ENCODE peak calls at places on chromosomes 4 and X, in four cellular contexts. One of them, this sample, is unnamed.

GRCh38 chr4:9940041-9940440 is 81.3 kb downstream of the SLC2A9 start:
- DNase-seq in uterus: no peak
- DNase-seq in upper lobe of right lung: no peak
- DNase-seq in A673: no peak
- DNase-seq in this sample: no peak

GRCh38 chr4:8549352-8549931 is 30.8 kb upstream of the GPR78 start:
- DNase-seq in uterus: no peak
- DNase-seq in A673: no peak
- DNase-seq in upper lobe of right lung: peak; percentile 52
- DNase-seq in this sample: no peak

GRCh38 chr4:142045996-142046395 is 409.6 kb downstream of the IL15 start:
- DNase-seq in upper lobe of right lung: no peak
- DNase-seq in A673: no peak
- DNase-seq in uterus: no peak
- DNase-seq in this sample: no peak

GRCh38 chrX:55008571-55009358 is 8.6 kb downstream of the APEX2 start:
- DNase-seq in upper lobe of right lung: no peak
- DNase-seq in A673: peak; percentile 4
- DNase-seq in uterus: no peak
- DNase-seq in this sample: no peak

GRCh38 chr4:25378130-25378743 is 1.2 kb downstream of the ANAPC4 start:
- DNase-seq in upper lobe of right lung: no peak
- DNase-seq in uterus: no peak
- DNase-seq in A673: peak; percentile 4
- DNase-seq in this sample: no peak

GRCh38 chrX:27548624-27549023 is 41.5 kb upstream of the DCAF8L2 start:
- DNase-seq in A673: no peak
- DNase-seq in upper lobe of right lung: no peak
- DNase-seq in uterus: no peak
- DNase-seq in this sample: no peak

GRCh38 chr4:185865901-185866328 is 53.9 kb upstream of the SORBS2 start:
- DNase-seq in upper lobe of right lung: no peak
- DNase-seq in A673: no peak
- DNase-seq in uterus: no peak
- DNase-seq in this sample: no peak

GRCh38 chrX:55796496-55796895 is 78.9 kb downstream of the RRAGB start:
- DNase-seq in uterus: no peak
- DNase-seq in A673: no peak
- DNase-seq in upper lobe of right lung: no peak
- DNase-seq in this sample: no peak

GRCh38 chr4:145769450-145770037 is 89.6 kb downstream of the C4orf51 start:
- DNase-seq in uterus: no peak
- DNase-seq in upper lobe of right lung: no peak
- DNase-seq in A673: no peak
- DNase-seq in this sample: no peak

GRCh38 chrX:139932077-139932900 is 564 bp downstream of the ATP11C start:
- DNase-seq in A673: peak; percentile 37
- DNase-seq in upper lobe of right lung: peak; percentile 77
- DNase-seq in uterus: peak; percentile 44
- DNase-seq in this sample: peak; percentile 62

GRCh38 chr4:165631912-165632311 is 241.1 kb upstream of the TLL1 start:
- DNase-seq in A673: no peak
- DNase-seq in uterus: no peak
- DNase-seq in upper lobe of right lung: no peak
- DNase-seq in this sample: no peak

GRCh38 chrX:143615851-143616250 is 20.1 kb downstream of the SLITRK4 start:
- DNase-seq in uterus: no peak
- DNase-seq in A673: no peak
- DNase-seq in upper lobe of right lung: no peak
- DNase-seq in this sample: no peak

GRCh38 chrX:135185795-135186443 is 14.7 kb upstream of the CT55 start:
- DNase-seq in uterus: no peak
- DNase-seq in A673: peak; percentile 80
- DNase-seq in upper lobe of right lung: no peak
- DNase-seq in this sample: no peak

GRCh38 chrX:125436855-125437254 is 117.2 kb downstream of the TEX13C start:
- DNase-seq in upper lobe of right lung: no peak
- DNase-seq in uterus: no peak
- DNase-seq in A673: peak; percentile 50
- DNase-seq in this sample: no peak

GRCh38 chr4:121817701-121818100 is 6.0 kb downstream of the CCNA2 start:
- DNase-seq in upper lobe of right lung: no peak
- DNase-seq in uterus: no peak
- DNase-seq in A673: no peak
- DNase-seq in this sample: no peak

GRCh38 chr4:71367546-71367945 is 28.7 kb downstream of the SLC4A4 start:
- DNase-seq in uterus: no peak
- DNase-seq in A673: no peak
- DNase-seq in upper lobe of right lung: no peak
- DNase-seq in this sample: no peak

GRCh38 chrX:10240918-10241317 is 84.1 kb downstream of the CLCN4 start:
- DNase-seq in uterus: no peak
- DNase-seq in upper lobe of right lung: no peak
- DNase-seq in A673: no peak
- DNase-seq in this sample: no peak

GRCh38 chr4:40548256-40548655 is 81.4 kb downstream of the RBM47 start:
- DNase-seq in upper lobe of right lung: no peak
- DNase-seq in A673: no peak
- DNase-seq in uterus: no peak
- DNase-seq in this sample: no peak

DNA sequence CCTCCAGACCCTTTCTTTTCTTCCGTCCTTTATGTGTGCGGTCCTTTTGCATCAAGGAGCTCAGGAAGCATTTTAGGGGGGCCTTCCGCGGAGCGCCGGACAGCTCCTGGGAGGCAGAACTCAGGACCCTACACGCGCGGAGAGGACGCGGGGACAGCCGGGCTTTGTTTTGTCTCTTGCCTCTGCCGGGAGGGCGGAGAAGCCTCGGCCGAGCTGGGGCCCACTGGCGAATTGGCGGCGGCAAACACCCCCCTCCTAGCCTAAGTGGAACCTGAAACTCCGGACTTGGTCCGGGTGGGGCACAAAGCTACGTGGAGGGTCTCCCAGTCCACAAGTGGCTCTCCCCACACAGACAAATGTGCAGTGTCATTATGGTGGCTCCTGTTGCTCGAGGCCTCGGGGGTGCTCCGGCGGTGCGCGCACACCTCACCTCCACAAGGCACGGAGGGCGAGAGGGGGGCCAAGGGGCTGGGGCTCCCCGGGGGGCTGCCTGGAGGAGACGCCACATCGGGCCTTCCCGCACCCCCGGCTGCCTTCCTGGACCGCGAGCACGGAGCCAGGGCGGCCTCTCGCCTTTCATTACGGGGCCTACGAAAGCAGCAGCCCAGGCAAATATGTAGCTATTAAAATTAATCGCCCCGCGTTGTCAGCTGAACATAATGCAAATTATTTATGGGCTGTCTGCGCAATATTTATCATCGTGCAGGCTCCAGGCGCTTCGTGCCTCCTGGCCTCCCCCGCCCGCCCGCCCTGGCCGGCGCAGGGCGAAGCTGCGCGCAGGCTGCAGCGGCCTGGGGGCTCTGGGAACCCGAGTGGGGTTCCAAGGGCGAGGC is 70.6 kb upstream of the BCOR start:
- DNase-seq in A673: no peak
- DNase-seq in uterus: peak; percentile 22
- DNase-seq in upper lobe of right lung: no peak
- DNase-seq in this sample: no peak
- H3K27me3 ChIP-seq in A673: no peaks in the 10 kb centered on the region
- H3K27me3 ChIP-seq in uterus: no peaks in the 10 kb centered on the region
- H3K27me3 ChIP-seq in upper lobe of right lung: no peaks in the 10 kb centered on the region
- H3K27me3 ChIP-seq in this sample: no peaks in the 10 kb centered on the region

GRCh38 chr4:88451205-88451604 is 5.7 kb upstream of the HERC5 start:
- DNase-seq in upper lobe of right lung: no peak
- DNase-seq in uterus: no peak
- DNase-seq in A673: no peak
- DNase-seq in this sample: no peak

GRCh38 chr4:88457307-88458090 is 580 bp downstream of the HERC5 start:
- DNase-seq in uterus: peak; percentile 57
- DNase-seq in upper lobe of right lung: peak; percentile 76
- DNase-seq in A673: no peak
- DNase-seq in this sample: peak; percentile 62

GRCh38 chr4:88458091-88458740 is 1.3 kb downstream of the HERC5 start:
- DNase-seq in uterus: no peak
- DNase-seq in A673: no peak
- DNase-seq in upper lobe of right lung: no peak
- DNase-seq in this sample: no peak

GRCh38 chr4:88452941-88453340 is 4.0 kb upstream of the HERC5 start:
- DNase-seq in upper lobe of right lung: no peak
- DNase-seq in A673: no peak
- DNase-seq in uterus: no peak
- DNase-seq in this sample: no peak

DNA sequence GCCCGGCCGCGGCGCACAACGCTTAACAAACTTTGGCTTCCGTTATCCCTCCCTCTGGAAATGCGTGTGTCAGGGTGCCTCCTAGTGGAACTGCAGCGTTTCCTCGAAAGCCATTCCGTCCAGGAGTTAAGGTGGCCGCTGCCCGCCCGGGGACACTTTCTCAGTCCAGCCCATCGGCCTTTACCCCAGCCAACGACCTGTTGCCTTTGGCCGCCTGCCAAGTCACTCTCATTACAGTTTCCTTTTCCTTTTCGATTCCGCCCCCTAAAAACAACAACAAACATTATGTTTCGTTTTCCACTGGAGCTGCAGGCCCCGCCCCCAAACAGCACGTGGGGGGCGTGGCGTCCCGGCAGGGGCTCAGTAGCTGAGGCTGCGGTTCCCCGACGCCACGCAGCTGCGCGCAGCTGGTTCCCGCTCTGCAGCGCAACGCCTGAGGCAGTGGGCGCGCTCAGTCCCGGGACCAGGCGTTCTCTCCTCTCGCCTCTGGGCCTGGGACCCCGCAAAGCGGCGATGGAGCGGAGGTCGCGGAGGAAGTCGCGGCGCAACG is at the start of gene HERC5:
- DNase-seq in A673: peak; percentile 79
- DNase-seq in upper lobe of right lung: peak; percentile 93
- DNase-seq in uterus: peak; percentile 90
- DNase-seq in this sample: peak; percentile 94
- TF ChIP-seq CTCF in A673: peak; percentile 53
- TF ChIP-seq CTCF in upper lobe of right lung: peak; percentile 64
- TF ChIP-seq CTCF in uterus: peak; percentile 78
- TF ChIP-seq CTCF in this sample: peak; percentile 60

DNA sequence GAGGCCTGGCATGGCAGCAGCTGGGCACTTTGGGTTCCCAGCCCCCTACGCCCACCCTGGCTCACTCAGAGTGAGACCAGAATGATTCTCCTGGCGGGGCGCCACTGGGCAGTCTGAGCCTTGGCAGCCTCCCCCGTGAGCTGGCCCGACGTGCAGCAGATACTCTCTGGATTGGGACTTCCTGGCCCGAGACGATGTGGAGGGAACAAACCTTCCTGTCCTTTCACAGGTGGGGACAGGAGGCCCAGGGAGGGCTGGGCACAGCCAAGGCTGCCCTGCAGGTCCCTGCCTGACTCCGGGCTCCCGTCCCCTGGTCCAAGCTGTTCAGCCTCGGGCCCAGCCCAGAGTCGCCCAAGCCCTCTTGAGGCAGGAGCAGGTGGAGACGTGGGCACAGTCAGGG is 17.9 kb upstream of the ADD1 start:
- DNase-seq in upper lobe of right lung: no peak
- DNase-seq in uterus: no peak
- DNase-seq in A673: no peak
- DNase-seq in this sample: peak; percentile 44
- H3K36me3 ChIP-seq in upper lobe of right lung: peaks cover 82% of the 10 kb centered on the region
- H3K36me3 ChIP-seq in uterus: no peaks in the 10 kb centered on the region
- H3K36me3 ChIP-seq in A673: peaks cover 21% of the 10 kb centered on the region
- H3K36me3 ChIP-seq in this sample: peaks cover 94% of the 10 kb centered on the region

GRCh38 chr4:114911141-114911540 is 202.3 kb downstream of the NDST4 start:
- DNase-seq in upper lobe of right lung: no peak
- DNase-seq in A673: peak; percentile 31
- DNase-seq in uterus: no peak
- DNase-seq in this sample: no peak
- H3K27me3 ChIP-seq in upper lobe of right lung: no peaks in the 10 kb centered on the region
- H3K27me3 ChIP-seq in A673: no peaks in the 10 kb centered on the region
- H3K27me3 ChIP-seq in uterus: no peaks in the 10 kb centered on the region
- H3K27me3 ChIP-seq in this sample: no peaks in the 10 kb centered on the region

GRCh38 chrX:134025986-134026731 is 40.8 kb upstream of the GPC3 start:
- DNase-seq in upper lobe of right lung: no peak
- DNase-seq in A673: peak; percentile 5
- DNase-seq in uterus: no peak
- DNase-seq in this sample: no peak
- TF ChIP-seq CTCF in upper lobe of right lung: no peak
- TF ChIP-seq CTCF in A673: no peak
- TF ChIP-seq CTCF in uterus: no peak
- TF ChIP-seq CTCF in this sample: no peak

GRCh38 chr4:6287017-6287788 is 17.6 kb downstream of the WFS1 start:
- DNase-seq in uterus: no peak
- DNase-seq in upper lobe of right lung: no peak
- DNase-seq in A673: no peak
- DNase-seq in this sample: no peak

GRCh38 chr4:6290769-6291547 is 21.3 kb downstream of the WFS1 start:
- DNase-seq in upper lobe of right lung: no peak
- DNase-seq in uterus: no peak
- DNase-seq in A673: no peak
- DNase-seq in this sample: peak; percentile 17

GRCh38 chr4:6290256-6290655 is 20.6 kb downstream of the WFS1 start:
- DNase-seq in uterus: no peak
- DNase-seq in A673: no peak
- DNase-seq in upper lobe of right lung: no peak
- DNase-seq in this sample: peak; percentile 16

GRCh38 chr4:6288871-6289270 is 19.2 kb downstream of the WFS1 start:
- DNase-seq in A673: no peak
- DNase-seq in uterus: no peak
- DNase-seq in upper lobe of right lung: no peak
- DNase-seq in this sample: peak; percentile 40

DNA sequence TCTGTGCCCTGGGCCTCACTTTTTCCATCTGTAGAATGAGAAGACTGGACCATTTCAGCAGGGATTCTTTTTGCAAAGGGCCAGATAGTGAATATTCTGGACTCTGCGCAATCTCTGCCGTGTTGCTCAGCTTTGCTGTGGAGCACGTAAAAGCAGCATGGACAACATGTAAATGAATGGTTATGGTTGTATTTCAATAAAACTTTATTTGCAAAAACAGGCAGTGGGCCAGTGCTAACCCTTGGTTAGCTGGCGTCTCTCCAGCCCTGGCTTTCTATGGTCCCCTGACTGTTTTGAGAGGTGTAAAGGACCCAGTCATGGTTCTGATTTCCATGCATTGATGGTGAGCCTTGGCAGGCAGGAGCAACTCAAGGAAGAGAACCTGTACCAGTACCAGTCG is 18.7 kb downstream of the WFS1 start:
- DNase-seq in A673: no peak
- DNase-seq in upper lobe of right lung: no peak
- DNase-seq in uterus: no peak
- DNase-seq in this sample: peak; percentile 21
- H3K36me3 ChIP-seq in A673: no peaks in the 10 kb centered on the region
- H3K36me3 ChIP-seq in upper lobe of right lung: peaks cover 27% of the 10 kb centered on the region
- H3K36me3 ChIP-seq in uterus: no peaks in the 10 kb centered on the region
- H3K36me3 ChIP-seq in this sample: peaks cover 81% of the 10 kb centered on the region

DNA sequence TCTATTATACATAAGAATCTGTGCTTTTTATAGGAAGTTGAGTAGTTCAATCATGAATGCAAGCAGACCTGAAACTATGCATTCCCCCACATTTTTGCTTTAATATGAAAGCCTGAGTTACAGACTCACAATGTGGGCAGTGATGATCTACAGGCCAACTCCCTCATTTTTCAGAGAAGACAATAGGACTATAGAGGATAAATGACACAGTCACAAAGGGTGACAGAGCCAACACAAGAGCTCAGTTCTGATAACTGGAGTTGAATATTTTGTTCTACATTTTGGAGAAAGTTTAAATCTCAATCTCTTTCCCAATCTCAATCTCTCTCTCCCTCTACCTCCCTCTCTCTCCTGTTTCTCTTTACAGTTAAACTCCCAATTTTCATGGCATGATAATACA is 27.0 kb downstream of the MBNL3 start:
- DNase-seq in uterus: no peak
- DNase-seq in upper lobe of right lung: no peak
- DNase-seq in A673: no peak
- DNase-seq in this sample: no peak
- H3K27me3 ChIP-seq in uterus: no peaks in the 10 kb centered on the region
- H3K27me3 ChIP-seq in upper lobe of right lung: no peaks in the 10 kb centered on the region
- H3K27me3 ChIP-seq in A673: no peaks in the 10 kb centered on the region
- H3K27me3 ChIP-seq in this sample: no peaks in the 10 kb centered on the region